ENCODE peak calls at places on chromosomes 11 and 22, in nine cellular contexts. K, Z, O, L, G, M, U, C and T are unnamed samples.

GRCh38 chr11:115911656-115912055 is 407.4 kb upstream of the CADM1 start:
- DNase-seq in C (no peak), U (peak), K (no peak), L (peak), G (no peak), O (no peak), Z (no peak), M (no peak), T (no peak)

GRCh38 chr11:76392889-76393288 is 11.8 kb downstream of the GVQW3 start:
- DNase-seq in U (no peak), M (no peak), C (no peak), Z (no peak), K (no peak), G (no peak), O (no peak), L (no peak), T (no peak)

GRCh38 chr11:116580828-116581227 is 192.0 kb downstream of the BUD13 start:
- DNase-seq in Z (no peak), C (no peak), G (no peak), M (no peak), U (peak), K (peak), O (no peak), L (no peak), T (no peak)

GRCh38 chr11:133920109-133920990 is 36.4 kb downstream of the IGSF9B start:
- DNase-seq in U (no peak), M (no peak), G (no peak), L (no peak), O (no peak), C (no peak), Z (no peak), K (no peak), T (no peak)

GRCh38 chr11:96228472-96228871 is 114.5 kb downstream of the MAML2 start:
- DNase-seq in C (no peak), Z (peak), K (no peak), U (no peak), G (peak), L (no peak), M (no peak), O (no peak), T (no peak)

GRCh38 chr11:11291432-11292015 is 61.5 kb downstream of the CSNK2A3 start:
- DNase-seq in M (no peak), K (no peak), O (no peak), G (no peak), L (peak), U (no peak), Z (no peak), C (no peak), T (no peak)

GRCh38 chr22:35538801-35539321 is 1.8 kb upstream of the RASD2 start:
- DNase-seq in G (no peak), Z (no peak), L (no peak), M (peak), K (no peak), O (no peak), U (no peak), C (peak), T (no peak)

GRCh38 chr11:114563077-114563476 is 3.4 kb upstream of the NXPE1 start:
- DNase-seq in O (no peak), M (no peak), C (no peak), U (no peak), K (no peak), G (peak), Z (no peak), L (no peak), T (no peak)

GRCh38 chr11:120964857-120965256 is 59.0 kb upstream of the TBCEL start:
- DNase-seq in G (peak), C (no peak), M (no peak), O (no peak), Z (no peak), L (no peak), K (no peak), U (no peak), T (no peak)

GRCh38 chr22:36397081-36397766 is 9.5 kb upstream of the MYH9 start:
- DNase-seq in C (no peak), L (no peak), O (no peak), G (peak), Z (no peak), K (no peak), U (no peak), M (no peak), T (no peak)